ENCODE peak calls at places on chromosomes 3 and 15, in four cellular contexts. E is uterus, Z is cardiac muscle cell, A is pancreas. G is an unnamed sample.

GRCh38 chr3:48662753-48663488 is at the start of gene CELSR3:
- DNase-seq in E (peak), Z (peak), A (peak), G (peak)

GRCh38 chr3:190330936-190331734 is 8.9 kb upstream of the CLDN1 start:
- DNase-seq in E (no peak), Z (no peak), A (no peak), G (no peak)

GRCh38 chr3:195172285-195172684 is 98.7 kb downstream of the XXYLT1 start:
- DNase-seq in E (peak), Z (no peak), A (no peak), G (peak)

GRCh38 chr3:18868911-18869689 is 279.2 kb upstream of the KCNH8 start:
- DNase-seq in E (no peak), Z (no peak), A (no peak), G (no peak)

GRCh38 chr15:58038426-58039106 is 26.9 kb downstream of the ALDH1A2 start:
- DNase-seq in E (no peak), Z (no peak), A (peak), G (peak)

GRCh38 chr3:115627180-115628074 is 4.1 kb downstream of the GAP43 start:
- DNase-seq in E (no peak), Z (no peak), A (no peak), G (no peak)

GRCh38 chr15:43826029-43826507 is 734 bp upstream of the WDR76 start:
- DNase-seq in E (no peak), Z (no peak), A (no peak), G (no peak)

GRCh38 chr15:48336940-48337339 is 5.7 kb downstream of the DUT start:
- DNase-seq in E (no peak), Z (peak), A (no peak), G (no peak)

GRCh38 chr3:197380786-197381185 is 82.4 kb upstream of the DLG1 start:
- DNase-seq in E (no peak), Z (no peak), A (no peak), G (no peak)

GRCh38 chr15:86829251-86829650 is 749.6 kb downstream of the AGBL1 start:
- DNase-seq in E (no peak), Z (peak), A (no peak), G (no peak)

GRCh38 chr3:69033470-69033869 is 18.7 kb downstream of the TMF1 start:
- DNase-seq in E (no peak), Z (no peak), A (no peak), G (peak)

GRCh38 chr3:25674670-25675069 is 10.0 kb upstream of the TOP2B start:
- DNase-seq in E (no peak), Z (no peak), A (no peak), G (no peak)

GRCh38 chr15:29035571-29036285 is 150.0 kb downstream of the APBA2 start:
- DNase-seq in E (no peak), Z (no peak), A (peak), G (no peak)

GRCh38 chr15:43505723-43506122 is 11.7 kb upstream of the MAP1A start:
- DNase-seq in E (no peak), Z (peak), A (no peak), G (peak)

GRCh38 chr3:174016186-174016585 is 618.6 kb downstream of the NLGN1 start:
- DNase-seq in E (no peak), Z (no peak), A (no peak), G (peak)

GRCh38 chr15:20294651-20295237 is 246.9 kb downstream of the GOLGA6L6 start:
- DNase-seq in E (no peak), Z (no peak), A (peak), G (no peak)

GRCh38 chr15:98649621-98649995 is 1.3 kb downstream of the IGF1R start:
- DNase-seq in E (peak), Z (peak), A (no peak), G (no peak)
- TF ChIP-seq CTCF in E (no peak), Z (peak), A (no peak), G (peak)

DNA sequence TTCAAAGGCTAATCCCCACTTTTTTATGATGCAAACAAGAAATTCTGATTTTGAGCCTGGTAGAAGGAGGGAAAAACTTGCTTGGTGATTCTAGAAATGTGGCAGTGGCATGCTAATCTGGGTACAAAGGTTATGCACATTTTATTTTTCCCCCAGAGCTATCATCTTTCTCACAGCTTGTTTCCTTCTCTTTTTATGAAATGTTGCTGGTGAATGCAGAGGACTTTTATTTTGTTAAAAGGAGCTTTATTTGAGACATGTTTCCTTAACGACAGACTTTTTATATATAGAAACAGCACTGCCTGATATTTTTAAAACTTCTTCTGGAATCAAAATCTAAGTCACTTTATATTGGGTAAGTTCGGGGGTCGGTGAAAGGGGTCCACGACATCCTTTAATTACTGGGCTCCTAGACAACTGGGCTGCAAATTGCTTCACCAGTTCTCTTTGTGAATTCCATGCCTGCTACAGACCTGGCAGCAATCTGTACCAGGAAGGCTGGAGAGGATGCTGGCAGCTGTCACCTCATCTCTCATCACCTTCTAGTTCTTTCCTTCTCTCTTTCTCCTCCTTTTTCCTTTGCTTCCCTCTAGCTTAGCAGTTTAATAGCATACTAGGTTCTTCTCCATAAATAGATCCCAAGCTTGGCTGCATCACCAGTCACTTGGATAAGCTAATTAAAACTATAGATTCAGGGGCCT is 464.7 kb downstream of the PDCD6IP start:
- DNase-seq in E (no peak), Z (peak), A (no peak), G (no peak)
- H3K4me3 ChIP-seq in E (no peak), Z (no peak), A (no peak), G (no peak)

GRCh38 chr3:105899528-105899927 is 30.7 kb upstream of the CBLB start:
- DNase-seq in E (no peak), Z (no peak), A (no peak), G (no peak)
- H3K27ac ChIP-seq in E (no peak), Z (no peak), A (no peak), G (no peak)

GRCh38 chr15:42371125-42371524 is 11.8 kb downstream of the CAPN3 start:
- DNase-seq in E (no peak), Z (no peak), A (no peak), G (peak)

GRCh38 chr15:42374810-42375209 is 15.5 kb downstream of the CAPN3 start:
- DNase-seq in E (no peak), Z (no peak), A (no peak), G (no peak)

GRCh38 chr15:42375252-42375651 is 16.0 kb downstream of the CAPN3 start:
- DNase-seq in E (no peak), Z (no peak), A (no peak), G (no peak)

GRCh38 chr15:42373936-42374335 is 14.6 kb downstream of the CAPN3 start:
- DNase-seq in E (no peak), Z (no peak), A (no peak), G (no peak)

DNA sequence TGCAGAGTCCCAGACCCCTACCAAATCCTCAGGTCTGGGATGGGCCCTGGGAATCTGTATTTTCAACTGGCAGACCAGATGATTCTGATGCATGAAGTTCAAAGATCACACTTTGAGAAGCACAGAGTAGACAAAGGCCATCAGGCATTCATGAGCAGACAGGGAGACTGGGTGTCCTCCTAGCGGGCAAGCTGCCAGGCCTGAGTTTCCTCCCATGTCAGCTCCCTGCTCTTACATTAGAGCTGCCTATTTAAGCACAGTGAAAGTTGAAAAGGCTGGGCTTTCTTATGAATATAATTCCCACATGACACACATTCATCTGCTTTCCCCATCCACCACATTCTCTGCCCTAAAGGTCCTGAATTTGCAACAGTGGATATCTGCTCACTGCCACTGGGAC is 14.0 kb downstream of the CAPN3 start:
- DNase-seq in E (no peak), Z (no peak), A (no peak), G (no peak)
- TF ChIP-seq CTCF in E (no peak), Z (no peak), A (no peak), G (no peak)

GRCh38 chr3:147368151-147368550 is 38.2 kb downstream of the ZIC4 start:
- DNase-seq in E (no peak), Z (no peak), A (no peak), G (no peak)

GRCh38 chr3:147369671-147370123 is 36.6 kb downstream of the ZIC4 start:
- DNase-seq in E (no peak), Z (no peak), A (no peak), G (no peak)

GRCh38 chr3:147368561-147369151 is 37.7 kb downstream of the ZIC4 start:
- DNase-seq in E (no peak), Z (no peak), A (no peak), G (no peak)

GRCh38 chr3:147370316-147370715 is 36.0 kb downstream of the ZIC4 start:
- DNase-seq in E (no peak), Z (no peak), A (no peak), G (no peak)

GRCh38 chr3:147369231-147369630 is 37.1 kb downstream of the ZIC4 start:
- DNase-seq in E (no peak), Z (no peak), A (no peak), G (no peak)
- H3K4me3 ChIP-seq in E (no peak), Z (no peak), A (no peak), G (peak)

GRCh38 chr3:47425383-47425778 is 44.6 kb downstream of the PTPN23 start:
- DNase-seq in E (no peak), Z (no peak), A (no peak), G (no peak)

GRCh38 chr3:47421741-47422649 is 41.2 kb downstream of the PTPN23 start:
- DNase-seq in E (no peak), Z (no peak), A (peak), G (no peak)

GRCh38 chr3:47424434-47425382 is 43.9 kb downstream of the PTPN23 start:
- DNase-seq in E (no peak), Z (no peak), A (no peak), G (no peak)

GRCh38 chr3:47422743-47423142 is 41.9 kb downstream of the PTPN23 start:
- DNase-seq in E (no peak), Z (no peak), A (no peak), G (no peak)

GRCh38 chr3:47423548-47424145 is 42.8 kb downstream of the PTPN23 start:
- DNase-seq in E (no peak), Z (no peak), A (no peak), G (no peak)
- H3K27ac ChIP-seq in E (no peak), Z (no peak), A (no peak), G (no peak)

DNA sequence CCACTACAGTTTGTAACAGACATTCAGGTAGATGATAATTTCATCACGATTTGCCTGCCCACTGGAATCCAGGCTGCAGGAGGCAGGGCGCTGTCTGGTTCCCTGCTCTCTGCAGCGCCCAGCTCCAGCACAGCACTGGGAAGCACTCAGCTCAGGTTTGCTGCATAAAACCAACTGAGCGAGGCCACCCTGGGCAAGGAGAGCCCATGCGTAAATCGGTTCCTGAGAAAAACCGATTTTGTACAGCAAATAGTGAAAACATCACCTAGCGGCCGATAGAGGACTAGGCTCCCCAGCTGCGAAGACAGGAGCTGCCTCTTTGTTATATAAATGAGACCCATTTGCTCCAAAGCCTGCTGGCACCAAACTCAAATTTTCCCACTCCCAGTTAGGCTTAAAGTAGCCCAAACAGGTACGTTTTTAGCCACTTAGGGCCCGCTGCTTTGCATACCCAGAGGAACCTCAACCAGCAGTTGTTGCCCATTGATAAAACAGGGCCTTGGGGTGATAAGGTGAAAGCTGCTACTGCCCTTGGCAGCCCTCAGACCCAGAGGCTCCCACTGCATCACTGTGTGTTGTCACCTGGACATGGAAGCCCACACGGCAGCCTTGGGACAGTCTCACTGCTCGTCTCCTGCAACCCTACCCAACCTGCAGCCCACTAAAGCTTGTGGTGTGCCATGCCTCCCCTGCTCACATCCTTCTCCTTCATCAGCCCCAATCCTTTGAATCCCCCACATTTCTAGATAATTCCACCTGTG is 47.5 kb downstream of the ALDH1L1 start:
- DNase-seq in E (peak), Z (peak), A (peak), G (peak)
- TF ChIP-seq CTCF in E (no peak), Z (peak), A (no peak), G (peak)

DNA sequence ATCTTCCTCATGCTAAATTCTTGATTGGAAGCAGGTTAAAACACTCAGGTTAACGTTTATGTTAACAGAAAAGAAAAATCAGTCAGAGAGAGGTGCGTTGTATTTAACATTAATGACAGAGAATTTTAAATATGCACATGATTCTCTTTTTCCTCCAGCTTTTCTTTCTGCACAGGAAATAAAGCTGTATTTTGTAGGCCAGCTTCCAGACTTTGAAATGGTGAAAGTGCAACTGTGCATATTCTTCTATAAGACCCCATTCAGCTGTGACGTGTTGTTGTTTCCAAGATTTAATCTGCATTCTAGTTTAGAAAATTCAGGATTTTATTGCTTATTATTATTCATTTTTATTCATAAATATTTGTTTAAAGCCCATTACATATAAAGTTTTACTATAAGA is 11.8 kb downstream of the MBNL1 start:
- DNase-seq in E (no peak), Z (no peak), A (no peak), G (no peak)
- H3K4me3 ChIP-seq in E (no peak), Z (no peak), A (no peak), G (no peak)

GRCh38 chr3:55817177-55817576 is 330.1 kb upstream of the WNT5A start:
- DNase-seq in E (no peak), Z (peak), A (no peak), G (no peak)

GRCh38 chr3:55815262-55815661 is 328.2 kb upstream of the WNT5A start:
- DNase-seq in E (no peak), Z (no peak), A (no peak), G (no peak)

GRCh38 chr3:55813268-55814097 is 326.4 kb upstream of the WNT5A start:
- DNase-seq in E (no peak), Z (no peak), A (no peak), G (no peak)

GRCh38 chr3:55807210-55807609 is 320.1 kb upstream of the WNT5A start:
- DNase-seq in E (no peak), Z (no peak), A (no peak), G (no peak)

GRCh38 chr3:55812403-55813013 is 325.4 kb upstream of the WNT5A start:
- DNase-seq in E (no peak), Z (no peak), A (no peak), G (no peak)
- H3K27ac ChIP-seq in E (no peak), Z (no peak), A (no peak), G (no peak)